ENCODE peak calls at places on chromosome 14, in eight cellular contexts. One of them, this sample, is unnamed.

GRCh38 chr14:24366664-24367505 is 1.1 kb upstream of the NFATC4 start:
- DNase-seq in SK-N-SH: peak; percentile 85
- DNase-seq in HCT116: peak; percentile 97
- DNase-seq in A549: peak; percentile 43
- DNase-seq in GM12878: peak; percentile 34
- DNase-seq in HL-60: no peak
- DNase-seq in Panc1: no peak
- DNase-seq in HepG2: peak; percentile 92
- DNase-seq in this sample: peak; percentile 97

GRCh38 chr14:24952851-24953666 is 96.9 kb downstream of the STXBP6 start:
- DNase-seq in SK-N-SH: peak; percentile 4
- DNase-seq in HCT116: no peak
- DNase-seq in A549: no peak
- DNase-seq in GM12878: no peak
- DNase-seq in HL-60: no peak
- DNase-seq in Panc1: no peak
- DNase-seq in HepG2: peak; percentile 81
- DNase-seq in this sample: peak; percentile 78

GRCh38 chr14:104925941-104926609 is 1.4 kb downstream of the PLD4 start:
- DNase-seq in SK-N-SH: no peak
- DNase-seq in HCT116: no peak
- DNase-seq in A549: no peak
- DNase-seq in GM12878: no peak
- DNase-seq in HL-60: no peak
- DNase-seq in Panc1: no peak
- DNase-seq in HepG2: no peak
- DNase-seq in this sample: no peak

GRCh38 chr14:61524211-61524806 is 171.0 kb upstream of the HIF1A start:
- DNase-seq in SK-N-SH: no peak
- DNase-seq in HCT116: peak; percentile 71
- DNase-seq in A549: no peak
- DNase-seq in GM12878: no peak
- DNase-seq in HL-60: no peak
- DNase-seq in Panc1: no peak
- DNase-seq in HepG2: peak; percentile 84
- DNase-seq in this sample: no peak

GRCh38 chr14:23094666-23095195 is at the start of gene ACIN1:
- DNase-seq in SK-N-SH: peak; percentile 82
- DNase-seq in HCT116: peak; percentile 74
- DNase-seq in A549: no peak
- DNase-seq in GM12878: peak; percentile 65
- DNase-seq in HL-60: peak; percentile 87
- DNase-seq in Panc1: peak; percentile 53
- DNase-seq in HepG2: peak; percentile 95
- DNase-seq in this sample: no peak

GRCh38 chr14:92880351-92880750 is 42.6 kb upstream of the CHGA start:
- DNase-seq in SK-N-SH: no peak
- DNase-seq in HCT116: no peak
- DNase-seq in A549: no peak
- DNase-seq in GM12878: no peak
- DNase-seq in HL-60: no peak
- DNase-seq in Panc1: no peak
- DNase-seq in HepG2: no peak
- DNase-seq in this sample: no peak

GRCh38 chr14:101226603-101227425 is 323.3 kb upstream of the RTL1 start:
- DNase-seq in SK-N-SH: no peak
- DNase-seq in HCT116: no peak
- DNase-seq in A549: no peak
- DNase-seq in GM12878: no peak
- DNase-seq in HL-60: no peak
- DNase-seq in Panc1: no peak
- DNase-seq in HepG2: peak; percentile 72
- DNase-seq in this sample: no peak

GRCh38 chr14:94312481-94313246 is 10.5 kb downstream of the SERPINA6 start:
- DNase-seq in SK-N-SH: no peak
- DNase-seq in HCT116: no peak
- DNase-seq in A549: no peak
- DNase-seq in GM12878: no peak
- DNase-seq in HL-60: no peak
- DNase-seq in Panc1: no peak
- DNase-seq in HepG2: no peak
- DNase-seq in this sample: no peak

GRCh38 chr14:59964251-59965007 is 44.5 kb downstream of the LRRC9 start:
- DNase-seq in SK-N-SH: no peak
- DNase-seq in HCT116: no peak
- DNase-seq in A549: no peak
- DNase-seq in GM12878: no peak
- DNase-seq in HL-60: no peak
- DNase-seq in Panc1: no peak
- DNase-seq in HepG2: no peak
- DNase-seq in this sample: no peak

GRCh38 chr14:33859306-33859705 is 91.6 kb downstream of the EGLN3 start:
- DNase-seq in SK-N-SH: no peak
- DNase-seq in HCT116: no peak
- DNase-seq in A549: no peak
- DNase-seq in GM12878: no peak
- DNase-seq in HL-60: no peak
- DNase-seq in Panc1: no peak
- DNase-seq in HepG2: no peak
- DNase-seq in this sample: no peak

GRCh38 chr14:85527458-85527857 is 2.5 kb upstream of the FLRT2 start:
- DNase-seq in SK-N-SH: no peak
- DNase-seq in HCT116: no peak
- DNase-seq in A549: no peak
- DNase-seq in GM12878: no peak
- DNase-seq in HL-60: no peak
- DNase-seq in Panc1: no peak
- DNase-seq in HepG2: no peak
- DNase-seq in this sample: no peak

GRCh38 chr14:61536661-61537566 is 158.4 kb upstream of the HIF1A start:
- DNase-seq in SK-N-SH: no peak
- DNase-seq in HCT116: no peak
- DNase-seq in A549: no peak
- DNase-seq in GM12878: no peak
- DNase-seq in HL-60: no peak
- DNase-seq in Panc1: no peak
- DNase-seq in HepG2: peak; percentile 96
- DNase-seq in this sample: no peak

GRCh38 chr14:96408608-96409007 is 16.7 kb downstream of the AK7 start:
- DNase-seq in SK-N-SH: no peak
- DNase-seq in HCT116: no peak
- DNase-seq in A549: no peak
- DNase-seq in GM12878: no peak
- DNase-seq in HL-60: no peak
- DNase-seq in Panc1: no peak
- DNase-seq in HepG2: no peak
- DNase-seq in this sample: no peak

GRCh38 chr14:84707830-84708229 is 822.1 kb upstream of the FLRT2 start:
- DNase-seq in SK-N-SH: no peak
- DNase-seq in HCT116: no peak
- DNase-seq in A549: no peak
- DNase-seq in GM12878: no peak
- DNase-seq in HL-60: no peak
- DNase-seq in Panc1: no peak
- DNase-seq in HepG2: no peak
- DNase-seq in this sample: peak; percentile 2

GRCh38 chr14:50943261-50943942 is 881 bp downstream of the PYGL start:
- DNase-seq in SK-N-SH: no peak
- DNase-seq in HCT116: peak; percentile 31
- DNase-seq in A549: peak; percentile 58
- DNase-seq in GM12878: no peak
- DNase-seq in HL-60: no peak
- DNase-seq in Panc1: no peak
- DNase-seq in HepG2: peak; percentile 55
- DNase-seq in this sample: peak; percentile 72
- TF ChIP-seq REST in SK-N-SH: no peak
- TF ChIP-seq REST in HCT116: no peak
- TF ChIP-seq REST in A549: no peak
- TF ChIP-seq REST in GM12878: no peak
- TF ChIP-seq REST in HL-60: no peak
- TF ChIP-seq REST in Panc1: no peak
- TF ChIP-seq REST in HepG2: no peak
- TF ChIP-seq REST in this sample: no peak

DNA sequence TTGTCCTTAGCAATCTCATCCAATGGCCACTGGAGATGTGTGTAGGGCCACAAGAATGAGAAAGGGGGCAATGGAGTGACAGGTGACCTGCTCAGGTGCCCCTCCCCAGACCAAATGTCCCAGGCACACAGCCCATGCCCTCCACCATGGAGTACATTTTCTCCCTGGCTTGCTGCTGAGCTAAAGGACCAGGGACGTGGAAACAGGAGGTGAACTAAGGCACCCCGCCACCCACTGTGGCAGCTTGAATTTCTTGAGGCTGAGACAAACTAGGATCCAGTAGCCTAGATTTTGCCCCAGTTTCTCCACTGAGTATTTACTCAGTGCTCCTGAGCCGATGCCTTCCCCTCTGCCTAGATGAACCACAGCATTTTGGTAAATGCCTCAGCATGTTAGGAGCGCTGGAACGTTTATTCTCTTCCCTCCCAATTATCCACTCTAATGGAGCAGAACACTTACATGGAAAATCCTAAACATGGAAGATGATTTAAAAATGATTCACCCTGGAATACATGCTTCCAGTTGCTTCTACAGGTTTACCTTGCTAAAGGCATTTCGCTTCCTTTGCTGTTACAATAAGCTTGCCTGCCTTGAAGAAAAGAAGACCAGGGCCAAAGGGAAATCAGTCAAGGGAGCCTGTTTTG is 198.0 kb downstream of the ZFP36L1 start:
- DNase-seq in SK-N-SH: no peak
- DNase-seq in HCT116: no peak
- DNase-seq in A549: no peak
- DNase-seq in GM12878: no peak
- DNase-seq in HL-60: no peak
- DNase-seq in Panc1: no peak
- DNase-seq in HepG2: no peak
- DNase-seq in this sample: no peak
- TF ChIP-seq REST in SK-N-SH: no peak
- TF ChIP-seq REST in HCT116: no peak
- TF ChIP-seq REST in A549: no peak
- TF ChIP-seq REST in GM12878: no peak
- TF ChIP-seq REST in HL-60: no peak
- TF ChIP-seq REST in Panc1: no peak
- TF ChIP-seq REST in HepG2: no peak
- TF ChIP-seq REST in this sample: no peak

GRCh38 chr14:68549057-68549421 is 243.8 kb downstream of the ZFP36L1 start:
- DNase-seq in SK-N-SH: no peak
- DNase-seq in HCT116: peak; percentile 74
- DNase-seq in A549: peak; percentile 51
- DNase-seq in GM12878: no peak
- DNase-seq in HL-60: no peak
- DNase-seq in Panc1: no peak
- DNase-seq in HepG2: no peak
- DNase-seq in this sample: peak; percentile 11

GRCh38 chr14:68548194-68549056 is 244.4 kb downstream of the ZFP36L1 start:
- DNase-seq in SK-N-SH: peak; percentile 46
- DNase-seq in HCT116: peak; percentile 82
- DNase-seq in A549: peak; percentile 80
- DNase-seq in GM12878: no peak
- DNase-seq in HL-60: no peak
- DNase-seq in Panc1: no peak
- DNase-seq in HepG2: no peak
- DNase-seq in this sample: peak; percentile 15

GRCh38 chr14:68547305-68548193 is 245.3 kb downstream of the ZFP36L1 start:
- DNase-seq in SK-N-SH: no peak
- DNase-seq in HCT116: peak; percentile 85
- DNase-seq in A549: peak; percentile 79
- DNase-seq in GM12878: no peak
- DNase-seq in HL-60: no peak
- DNase-seq in Panc1: peak; percentile 27
- DNase-seq in HepG2: no peak
- DNase-seq in this sample: no peak

GRCh38 chr14:68544150-68544892 is 248.5 kb downstream of the ZFP36L1 start:
- DNase-seq in SK-N-SH: no peak
- DNase-seq in HCT116: no peak
- DNase-seq in A549: no peak
- DNase-seq in GM12878: no peak
- DNase-seq in HL-60: no peak
- DNase-seq in Panc1: no peak
- DNase-seq in HepG2: no peak
- DNase-seq in this sample: no peak

DNA sequence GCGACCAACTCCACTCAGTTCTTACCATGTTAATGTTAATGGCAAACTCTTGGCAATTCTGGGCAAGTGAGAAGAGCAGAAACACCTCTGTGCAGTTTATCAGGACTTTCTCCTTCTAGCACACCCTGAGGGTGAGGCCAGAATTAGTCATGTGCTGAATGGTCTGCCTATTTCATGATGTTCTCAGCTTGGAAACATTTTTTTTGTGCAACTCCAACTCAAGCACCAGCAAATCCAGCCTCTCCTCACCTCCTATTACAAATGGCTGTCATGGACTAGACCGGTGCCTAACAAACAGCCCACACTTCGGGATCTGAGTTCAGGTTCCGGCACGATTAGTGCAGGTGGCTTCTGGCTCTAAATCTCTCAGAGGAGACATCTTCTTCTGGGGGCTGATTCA is 246.0 kb downstream of the ZFP36L1 start:
- DNase-seq in SK-N-SH: no peak
- DNase-seq in HCT116: no peak
- DNase-seq in A549: no peak
- DNase-seq in GM12878: no peak
- DNase-seq in HL-60: no peak
- DNase-seq in Panc1: no peak
- DNase-seq in HepG2: no peak
- DNase-seq in this sample: no peak
- TF ChIP-seq REST in SK-N-SH: no peak
- TF ChIP-seq REST in HCT116: no peak
- TF ChIP-seq REST in A549: no peak
- TF ChIP-seq REST in GM12878: no peak
- TF ChIP-seq REST in HL-60: no peak
- TF ChIP-seq REST in Panc1: no peak
- TF ChIP-seq REST in HepG2: no peak
- TF ChIP-seq REST in this sample: no peak

GRCh38 chr14:102737402-102738372 is 39.6 kb upstream of the TRAF3 start:
- DNase-seq in SK-N-SH: no peak
- DNase-seq in HCT116: no peak
- DNase-seq in A549: no peak
- DNase-seq in GM12878: no peak
- DNase-seq in HL-60: no peak
- DNase-seq in Panc1: no peak
- DNase-seq in HepG2: no peak
- DNase-seq in this sample: no peak
- TF ChIP-seq REST in SK-N-SH: no peak
- TF ChIP-seq REST in HCT116: no peak
- TF ChIP-seq REST in A549: no peak
- TF ChIP-seq REST in GM12878: no peak
- TF ChIP-seq REST in HL-60: no peak
- TF ChIP-seq REST in Panc1: no peak
- TF ChIP-seq REST in HepG2: no peak
- TF ChIP-seq REST in this sample: no peak

GRCh38 chr14:47539065-47539464 is 136.3 kb downstream of the MDGA2 start:
- DNase-seq in SK-N-SH: no peak
- DNase-seq in HCT116: no peak
- DNase-seq in A549: no peak
- DNase-seq in GM12878: no peak
- DNase-seq in HL-60: no peak
- DNase-seq in Panc1: no peak
- DNase-seq in HepG2: peak; percentile 10
- DNase-seq in this sample: peak; percentile 81
- TF ChIP-seq REST in SK-N-SH: no peak
- TF ChIP-seq REST in HCT116: no peak
- TF ChIP-seq REST in A549: no peak
- TF ChIP-seq REST in GM12878: no peak
- TF ChIP-seq REST in HL-60: no peak
- TF ChIP-seq REST in Panc1: no peak
- TF ChIP-seq REST in HepG2: no peak
- TF ChIP-seq REST in this sample: no peak